ENCODE peak calls at places on chromosomes 2 and 18, in five cellular contexts. One of them, this sample, is unnamed.

GRCh38 chr2:30385327-30385726 is 61.7 kb upstream of the LCLAT1 start:
- DNase-seq in GM12891: no peak
- DNase-seq in HepG2: no peak
- DNase-seq in H1: no peak
- DNase-seq in GM12878: no peak
- DNase-seq in this sample: no peak

GRCh38 chr18:50749945-50750344 is 69.9 kb downstream of the MRO start:
- DNase-seq in GM12891: no peak
- DNase-seq in HepG2: no peak
- DNase-seq in H1: no peak
- DNase-seq in GM12878: no peak
- DNase-seq in this sample: no peak

GRCh38 chr2:195413422-195413821 is 243.6 kb upstream of the SLC39A10 start:
- DNase-seq in GM12891: no peak
- DNase-seq in HepG2: no peak
- DNase-seq in H1: no peak
- DNase-seq in GM12878: no peak
- DNase-seq in this sample: no peak

GRCh38 chr2:144660518-144661316 is 140.8 kb upstream of the ZEB2 start:
- DNase-seq in GM12891: no peak
- DNase-seq in HepG2: no peak
- DNase-seq in H1: no peak
- DNase-seq in GM12878: no peak
- DNase-seq in this sample: no peak

GRCh38 chr2:61855178-61855523 is 1.3 kb upstream of the FAM161A start:
- DNase-seq in GM12891: no peak
- DNase-seq in HepG2: peak; percentile 45
- DNase-seq in H1: peak; percentile 1
- DNase-seq in GM12878: no peak
- DNase-seq in this sample: no peak

GRCh38 chr18:45910405-45911023 is 56.6 kb downstream of the EPG5 start:
- DNase-seq in GM12891: peak; percentile 60
- DNase-seq in HepG2: peak; percentile 44
- DNase-seq in H1: peak; percentile 33
- DNase-seq in GM12878: peak; percentile 2
- DNase-seq in this sample: peak; percentile 37

GRCh38 chr2:136905779-136906178 is 140.4 kb downstream of the THSD7B start:
- DNase-seq in GM12891: no peak
- DNase-seq in HepG2: no peak
- DNase-seq in H1: no peak
- DNase-seq in GM12878: no peak
- DNase-seq in this sample: no peak

GRCh38 chr18:48003426-48004349 is 73.2 kb upstream of the SMAD2 start:
- DNase-seq in GM12891: no peak
- DNase-seq in HepG2: no peak
- DNase-seq in H1: no peak
- DNase-seq in GM12878: no peak
- DNase-seq in this sample: no peak

GRCh38 chr2:181348091-181348837 is 108.9 kb upstream of the ITGA4 start:
- DNase-seq in GM12891: no peak
- DNase-seq in HepG2: no peak
- DNase-seq in H1: no peak
- DNase-seq in GM12878: peak; percentile 66
- DNase-seq in this sample: no peak

GRCh38 chr2:170999654-171000053 is 70.6 kb downstream of the GORASP2 start:
- DNase-seq in GM12891: no peak
- DNase-seq in HepG2: no peak
- DNase-seq in H1: no peak
- DNase-seq in GM12878: no peak
- DNase-seq in this sample: no peak

GRCh38 chr2:201964631-201965206 is 68.9 kb upstream of the FZD7 start:
- DNase-seq in GM12891: no peak
- DNase-seq in HepG2: no peak
- DNase-seq in H1: no peak
- DNase-seq in GM12878: no peak
- DNase-seq in this sample: no peak

GRCh38 chr2:67037655-67038054 is 359.5 kb upstream of the ETAA1 start:
- DNase-seq in GM12891: no peak
- DNase-seq in HepG2: no peak
- DNase-seq in H1: no peak
- DNase-seq in GM12878: no peak
- DNase-seq in this sample: no peak

GRCh38 chr2:72208225-72208624 is 60.6 kb upstream of the CYP26B1 start:
- DNase-seq in GM12891: no peak
- DNase-seq in HepG2: no peak
- DNase-seq in H1: no peak
- DNase-seq in GM12878: no peak
- DNase-seq in this sample: no peak

GRCh38 chr2:58992062-58992736 is 751.1 kb upstream of the FANCL start:
- DNase-seq in GM12891: no peak
- DNase-seq in HepG2: peak; percentile 12
- DNase-seq in H1: no peak
- DNase-seq in GM12878: no peak
- DNase-seq in this sample: no peak

GRCh38 chr2:120602251-120602650 is 133.4 kb upstream of the GLI2 start:
- DNase-seq in GM12891: no peak
- DNase-seq in HepG2: no peak
- DNase-seq in H1: no peak
- DNase-seq in GM12878: no peak
- DNase-seq in this sample: no peak

GRCh38 chr2:7857904-7858303 is 824.0 kb upstream of the ID2 start:
- DNase-seq in GM12891: no peak
- DNase-seq in HepG2: no peak
- DNase-seq in H1: no peak
- DNase-seq in GM12878: no peak
- DNase-seq in this sample: no peak

GRCh38 chr2:21229302-21229701 is 105.5 kb downstream of the TDRD15 start:
- DNase-seq in GM12891: no peak
- DNase-seq in HepG2: no peak
- DNase-seq in H1: no peak
- DNase-seq in GM12878: no peak
- DNase-seq in this sample: no peak

GRCh38 chr2:170404846-170405245 is 226.9 kb downstream of the MYO3B start:
- DNase-seq in GM12891: no peak
- DNase-seq in HepG2: no peak
- DNase-seq in H1: no peak
- DNase-seq in GM12878: no peak
- DNase-seq in this sample: no peak

GRCh38 chr2:27566628-27567027 is 16.2 kb upstream of the ZNF512 start:
- DNase-seq in GM12891: no peak
- DNase-seq in HepG2: no peak
- DNase-seq in H1: no peak
- DNase-seq in GM12878: no peak
- DNase-seq in this sample: no peak

GRCh38 chr2:176133366-176133765 is 3.9 kb downstream of the HOXD8 start:
- DNase-seq in GM12891: no peak
- DNase-seq in HepG2: no peak
- DNase-seq in H1: no peak
- DNase-seq in GM12878: no peak
- DNase-seq in this sample: no peak

GRCh38 chr2:151657667-151658076 is 76.6 kb downstream of the NEB start:
- DNase-seq in GM12891: no peak
- DNase-seq in HepG2: no peak
- DNase-seq in H1: no peak
- DNase-seq in GM12878: no peak
- DNase-seq in this sample: no peak

GRCh38 chr2:85110991-85111560 is 22.1 kb upstream of the TCF7L1 start:
- DNase-seq in GM12891: no peak
- DNase-seq in HepG2: no peak
- DNase-seq in H1: no peak
- DNase-seq in GM12878: no peak
- DNase-seq in this sample: no peak

GRCh38 chr2:181178823-181179412 is 198.5 kb downstream of the UBE2E3 start:
- DNase-seq in GM12891: no peak
- DNase-seq in HepG2: peak; percentile 43
- DNase-seq in H1: no peak
- DNase-seq in GM12878: no peak
- DNase-seq in this sample: no peak

GRCh38 chr2:230664128-230664527 is 48.5 kb upstream of the CAB39 start:
- DNase-seq in GM12891: no peak
- DNase-seq in HepG2: no peak
- DNase-seq in H1: no peak
- DNase-seq in GM12878: no peak
- DNase-seq in this sample: no peak

GRCh38 chr2:236743623-236744280 is 174.1 kb downstream of the ACKR3 start:
- DNase-seq in GM12891: no peak
- DNase-seq in HepG2: no peak
- DNase-seq in H1: no peak
- DNase-seq in GM12878: no peak
- DNase-seq in this sample: no peak

GRCh38 chr2:65076345-65076710 is 20.1 kb downstream of the CEP68 start:
- DNase-seq in GM12891: no peak
- DNase-seq in HepG2: no peak
- DNase-seq in H1: no peak
- DNase-seq in GM12878: no peak
- DNase-seq in this sample: no peak
- TF ChIP-seq POLR2AphosphoS5 in GM12891: no peak
- TF ChIP-seq POLR2AphosphoS5 in HepG2: no peak
- TF ChIP-seq POLR2AphosphoS5 in H1: no peak
- TF ChIP-seq POLR2AphosphoS5 in GM12878: no peak
- TF ChIP-seq POLR2AphosphoS5 in this sample: no peak

GRCh38 chr2:33931164-33931563 is 332.1 kb upstream of the FAM98A start:
- DNase-seq in GM12891: no peak
- DNase-seq in HepG2: no peak
- DNase-seq in H1: no peak
- DNase-seq in GM12878: no peak
- DNase-seq in this sample: no peak

GRCh38 chr2:33924770-33925169 is 325.7 kb upstream of the FAM98A start:
- DNase-seq in GM12891: no peak
- DNase-seq in HepG2: no peak
- DNase-seq in H1: no peak
- DNase-seq in GM12878: no peak
- DNase-seq in this sample: no peak

GRCh38 chr2:33933203-33933602 is 334.1 kb upstream of the FAM98A start:
- DNase-seq in GM12891: no peak
- DNase-seq in HepG2: no peak
- DNase-seq in H1: no peak
- DNase-seq in GM12878: no peak
- DNase-seq in this sample: no peak

GRCh38 chr2:33929467-33929866 is 330.4 kb upstream of the FAM98A start:
- DNase-seq in GM12891: no peak
- DNase-seq in HepG2: no peak
- DNase-seq in H1: no peak
- DNase-seq in GM12878: peak; percentile 33
- DNase-seq in this sample: no peak
- TF ChIP-seq POLR2A in GM12891: no peak
- TF ChIP-seq POLR2A in HepG2: no peak
- TF ChIP-seq POLR2A in H1: no peak
- TF ChIP-seq POLR2A in GM12878: no peak
- TF ChIP-seq POLR2A in this sample: no peak

DNA sequence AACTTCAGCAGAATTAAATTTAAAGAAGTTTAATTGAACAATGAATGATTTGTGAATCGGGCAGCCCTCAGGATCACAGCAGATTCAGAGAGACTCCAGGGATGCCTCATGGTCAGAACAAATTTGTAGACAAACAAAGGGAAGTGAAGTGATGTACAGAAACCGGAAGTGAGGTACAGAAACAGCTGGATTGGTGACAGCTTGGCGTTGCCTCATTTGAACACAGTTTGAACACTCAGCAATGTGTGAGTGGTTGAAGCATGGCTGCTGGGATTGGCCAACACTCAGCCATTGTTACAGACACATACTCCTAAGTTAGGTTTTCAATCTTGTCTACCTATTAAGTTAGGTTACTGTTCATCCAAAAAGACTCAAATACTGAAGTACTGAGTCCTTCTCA is 137.8 kb downstream of the SLC4A3 start:
- DNase-seq in GM12891: no peak
- DNase-seq in HepG2: no peak
- DNase-seq in H1: no peak
- DNase-seq in GM12878: no peak
- DNase-seq in this sample: no peak
- TF ChIP-seq TAF1 in GM12891: no peak
- TF ChIP-seq TAF1 in HepG2: no peak
- TF ChIP-seq TAF1 in H1: no peak
- TF ChIP-seq TAF1 in GM12878: no peak
- TF ChIP-seq TAF1 in this sample: no peak

GRCh38 chr2:127632592-127633489 is 13.1 kb upstream of the GPR17 start:
- DNase-seq in GM12891: peak; percentile 85
- DNase-seq in HepG2: no peak
- DNase-seq in H1: no peak
- DNase-seq in GM12878: no peak
- DNase-seq in this sample: peak; percentile 70
- TF ChIP-seq POLR2AphosphoS5 in GM12891: no peak
- TF ChIP-seq POLR2AphosphoS5 in HepG2: no peak
- TF ChIP-seq POLR2AphosphoS5 in H1: no peak
- TF ChIP-seq POLR2AphosphoS5 in GM12878: no peak
- TF ChIP-seq POLR2AphosphoS5 in this sample: no peak

GRCh38 chr2:219408101-219409030 is 9.8 kb upstream of the DES start:
- DNase-seq in GM12891: no peak
- DNase-seq in HepG2: no peak
- DNase-seq in H1: no peak
- DNase-seq in GM12878: no peak
- DNase-seq in this sample: no peak
- TF ChIP-seq POLR2A in GM12891: no peak
- TF ChIP-seq POLR2A in HepG2: no peak
- TF ChIP-seq POLR2A in H1: no peak
- TF ChIP-seq POLR2A in GM12878: no peak
- TF ChIP-seq POLR2A in this sample: no peak

GRCh38 chr2:111157798-111158197 is 37.1 kb downstream of the BCL2L11 start:
- DNase-seq in GM12891: no peak
- DNase-seq in HepG2: no peak
- DNase-seq in H1: no peak
- DNase-seq in GM12878: peak; percentile 69
- DNase-seq in this sample: no peak
- TF ChIP-seq TAF1 in GM12891: no peak
- TF ChIP-seq TAF1 in HepG2: no peak
- TF ChIP-seq TAF1 in H1: no peak
- TF ChIP-seq TAF1 in GM12878: no peak
- TF ChIP-seq TAF1 in this sample: no peak